ENCODE peak calls at places on chromosomes 6 and 20, in nine cellular contexts. D, P, L, H, E, G, N, U and V are unnamed samples.

GRCh38 chr6:85390775-85391174 is 59.1 kb upstream of the NT5E start:
- DNase-seq in H (no peak), P (no peak), D (no peak), G (no peak), L (no peak), N (no peak), E (no peak), U (peak; percentile 28), V (no peak)

GRCh38 chr20:25191689-25192088 is 3.8 kb upstream of the ENTPD6 start:
- DNase-seq in G (no peak), P (no peak), N (no peak), U (no peak), H (no peak), L (no peak), D (no peak), E (no peak), V (no peak)

GRCh38 chr6:74899416-74899815 is 306.4 kb downstream of the COL12A1 start:
- DNase-seq in E (no peak), L (no peak), P (no peak), H (no peak), D (no peak), N (no peak), U (no peak), G (no peak), V (no peak)

GRCh38 chr20:62598761-62599194 is 43.5 kb upstream of the SLCO4A1 start:
- DNase-seq in G (no peak), U (no peak), H (no peak), D (no peak), N (no peak), P (no peak), E (no peak), L (no peak), V (no peak)

GRCh38 chr6:117829594-117830319 is 77.3 kb upstream of the SLC35F1 start:
- DNase-seq in L (no peak), N (peak; percentile 67), H (no peak), E (no peak), D (peak; percentile 70), G (no peak), U (no peak), P (no peak), V (no peak)

GRCh38 chr6:109961666-109962065 is 16.4 kb upstream of the GPR6 start:
- DNase-seq in D (no peak), U (peak; percentile 18), L (no peak), N (no peak), H (no peak), E (no peak), G (no peak), P (no peak), V (peak; percentile 18)

GRCh38 chr6:19836799-19837510 is at the start of gene ID4:
- DNase-seq in P (no peak), U (peak; percentile 53), L (peak; percentile 82), N (peak; percentile 98), G (peak; percentile 95), D (peak; percentile 97), E (peak; percentile 99), H (no peak), V (no peak)

GRCh38 chr20:49948178-49948577 is 12.0 kb downstream of the RNF114 start:
- DNase-seq in N (no peak), U (no peak), G (no peak), E (no peak), L (no peak), H (no peak), P (no peak), D (no peak), V (no peak)

GRCh38 chr6:17710331-17710730 is 3.6 kb upstream of the NUP153 start:
- DNase-seq in D (no peak), H (no peak), U (no peak), L (no peak), E (no peak), G (no peak), P (no peak), N (no peak), V (no peak)

GRCh38 chr6:64256483-64256882 is 620.9 kb downstream of the PHF3 start:
- DNase-seq in H (no peak), D (no peak), G (no peak), N (no peak), L (no peak), P (no peak), U (no peak), E (no peak), V (no peak)

GRCh38 chr20:17822039-17822438 is 122.3 kb downstream of the BANF2 start:
- DNase-seq in E (no peak), L (no peak), P (no peak), D (no peak), G (peak; percentile 61), H (no peak), N (no peak), U (no peak), V (no peak)

GRCh38 chr6:146650799-146651481 is 52.2 kb downstream of the ADGB start:
- DNase-seq in U (no peak), L (no peak), P (no peak), D (no peak), N (no peak), G (no peak), E (no peak), H (no peak), V (no peak)

GRCh38 chr6:88380083-88380482 is 213.9 kb upstream of the CNR1 start:
- DNase-seq in G (peak; percentile 45), U (no peak), E (peak; percentile 94), L (peak; percentile 12), H (no peak), P (no peak), N (no peak), D (no peak), V (no peak)

GRCh38 chr20:56195946-56196345 is 52.6 kb upstream of the MC3R start:
- DNase-seq in H (no peak), L (no peak), P (no peak), U (no peak), G (no peak), N (no peak), E (no peak), D (no peak), V (no peak)

GRCh38 chr20:39823239-39823638 is 861.1 kb downstream of the DHX35 start:
- DNase-seq in N (no peak), L (no peak), H (no peak), P (no peak), E (no peak), G (no peak), D (no peak), U (peak; percentile 56), V (no peak)

GRCh38 chr20:25195962-25196700 is 619 bp downstream of the ENTPD6 start:
- DNase-seq in G (no peak), H (peak; percentile 30), E (no peak), N (peak; percentile 56), P (no peak), D (peak; percentile 61), L (no peak), U (no peak), V (peak; percentile 53)

DNA sequence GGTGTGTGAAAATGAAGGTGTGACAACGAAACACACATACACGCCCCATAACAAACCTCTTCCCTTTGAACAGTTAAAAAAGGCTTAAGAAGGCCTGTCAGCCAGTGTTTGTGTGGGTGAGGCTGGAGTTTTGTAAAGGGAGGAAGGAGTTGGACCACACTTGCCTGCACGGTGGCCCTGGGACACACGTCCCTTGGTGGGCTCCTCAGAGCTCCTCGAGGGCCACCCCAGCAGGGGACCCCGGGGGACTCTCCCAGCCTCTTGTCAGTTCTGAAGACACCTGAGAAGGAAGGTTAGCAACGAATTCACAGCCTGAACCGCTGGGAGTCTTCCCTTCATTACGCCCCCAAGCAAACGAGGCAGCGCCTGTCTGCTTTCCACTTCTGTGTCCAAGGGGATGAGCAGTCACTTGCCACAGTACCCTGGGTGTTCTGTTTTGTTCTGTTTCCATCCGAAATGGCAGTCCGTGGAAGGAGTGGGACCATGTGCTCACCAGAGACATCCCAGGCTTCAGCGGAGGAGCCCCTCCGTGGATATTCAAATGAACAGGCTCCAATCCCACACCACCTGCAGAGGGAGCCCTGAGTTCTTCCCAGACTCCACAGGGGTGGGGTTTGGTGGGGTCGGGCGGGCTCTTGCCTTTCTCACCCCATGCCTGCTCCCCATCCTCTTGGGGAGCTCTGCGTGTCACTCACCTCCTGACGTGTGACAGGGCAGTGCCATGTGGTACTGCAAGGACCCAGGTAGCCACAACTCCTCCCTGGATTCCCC is 68.6 kb downstream of the NRN1 start:
- DNase-seq in E (no peak), G (no peak), N (no peak), D (no peak), U (no peak), P (no peak), H (no peak), L (no peak), V (no peak)
- TF ChIP-seq CTCF in E (no peak), G (no peak), N (no peak), D (no peak), U (no peak), P (no peak), H (no peak), L (no peak), V (no peak)

GRCh38 chr6:144546807-144547206 is 261.7 kb downstream of the UTRN start:
- DNase-seq in L (no peak), H (no peak), U (no peak), N (no peak), G (no peak), P (no peak), E (no peak), D (no peak), V (no peak)
- TF ChIP-seq CTCF in L (no peak), H (no peak), U (no peak), N (no peak), G (no peak), P (no peak), E (no peak), D (no peak), V (no peak)

GRCh38 chr6:111361648-111362047 is 121.4 kb downstream of the REV3L start:
- DNase-seq in H (no peak), D (peak; percentile 49), U (no peak), P (no peak), L (no peak), G (no peak), N (peak; percentile 26), E (no peak), V (peak; percentile 7)
- TF ChIP-seq CTCF in H (no peak), D (no peak), U (peak; percentile 48), P (peak; percentile 23), L (peak; percentile 56), G (peak; percentile 28), N (no peak), E (peak; percentile 51), V (no peak)

GRCh38 chr20:43843096-43843964 is 71.3 kb upstream of the TOX2 start:
- DNase-seq in N (no peak), E (no peak), L (no peak), G (peak; percentile 11), U (peak; percentile 26), P (no peak), D (no peak), H (no peak), V (no peak)

GRCh38 chr20:43846516-43846905 is 68.1 kb upstream of the TOX2 start:
- DNase-seq in G (no peak), U (no peak), E (no peak), N (no peak), P (no peak), D (no peak), L (no peak), H (no peak), V (no peak)

GRCh38 chr20:43842126-43843020 is 72.3 kb upstream of the TOX2 start:
- DNase-seq in E (no peak), U (no peak), H (no peak), P (no peak), D (no peak), G (peak; percentile 27), L (no peak), N (no peak), V (no peak)

GRCh38 chr20:43843965-43844660 is 70.5 kb upstream of the TOX2 start:
- DNase-seq in P (no peak), N (no peak), L (no peak), H (no peak), D (no peak), G (peak; percentile 7), U (no peak), E (no peak), V (no peak)

GRCh38 chr20:43844778-43845614 is 69.7 kb upstream of the TOX2 start:
- DNase-seq in N (no peak), G (no peak), E (no peak), D (no peak), L (no peak), U (peak; percentile 16), P (no peak), H (no peak), V (peak; percentile 15)
- TF ChIP-seq CTCF in N (no peak), G (peak; percentile 18), E (peak; percentile 6), D (no peak), L (peak; percentile 38), U (peak; percentile 12), P (no peak), H (no peak), V (no peak)